ENCODE peak calls at places on chromosomes 11 and 22, in four cellular contexts. D, P, L and Y are unnamed samples.

GRCh38 chr11:122883682-122883981 is 1.1 kb downstream of the JHY start:
- DNase-seq in D (no peak), P (no peak), L (no peak), Y (no peak)

GRCh38 chr11:9990221-9990973 is 303.6 kb downstream of the SBF2 start:
- DNase-seq in D (no peak), P (no peak), L (no peak), Y (no peak)

GRCh38 chr22:43208703-43209522 is 22.0 kb upstream of the TTLL12 start:
- DNase-seq in D (no peak), P (no peak), L (no peak), Y (no peak)

GRCh38 chr11:65211293-65212105 is 29.8 kb downstream of the CAPN1 start:
- DNase-seq in D (no peak), P (no peak), L (no peak), Y (no peak)

GRCh38 chr11:129815596-129816461 is at the start of gene TMEM45B:
- DNase-seq in D (no peak), P (no peak), L (no peak), Y (no peak)

GRCh38 chr11:26187639-26188038 is 144.3 kb upstream of the ANO3 start:
- DNase-seq in D (no peak), P (no peak), L (no peak), Y (no peak)

GRCh38 chr11:123188508-123189165 is 6.4 kb downstream of the CLMP start:
- DNase-seq in D (peak; percentile 85), P (no peak), L (no peak), Y (no peak)

GRCh38 chr22:46027219-46028068 is 50.5 kb upstream of the WNT7B start:
- DNase-seq in D (no peak), P (peak; percentile 40), L (no peak), Y (no peak)

GRCh38 chr22:22203048-22203971 is 41.3 kb upstream of the VPREB1 start:
- DNase-seq in D (no peak), P (no peak), L (no peak), Y (no peak)

GRCh38 chr11:102070766-102071165 is 23.5 kb downstream of the CFAP300 start:
- DNase-seq in D (no peak), P (no peak), L (no peak), Y (no peak)

GRCh38 chr11:85752890-85753581 is 57.9 kb downstream of the SYTL2 start:
- DNase-seq in D (no peak), P (no peak), L (peak; percentile 88), Y (peak; percentile 37)

GRCh38 chr11:114233755-114234154 is 62.4 kb upstream of the NNMT start:
- DNase-seq in D (no peak), P (no peak), L (no peak), Y (no peak)

GRCh38 chr22:43884600-43885318 is 7.1 kb downstream of the PNPLA5 start:
- DNase-seq in D (no peak), P (peak; percentile 49), L (no peak), Y (peak; percentile 21)

GRCh38 chr11:77154381-77155081 is 26.5 kb downstream of the MYO7A start:
- DNase-seq in D (no peak), P (no peak), L (no peak), Y (no peak)

GRCh38 chr11:77776455-77776854 is 44.1 kb downstream of the RSF1 start:
- DNase-seq in D (no peak), P (no peak), L (no peak), Y (no peak)